ENCODE peak calls at places on chromosomes 5 and 9, in seven cellular contexts. G, L, Q, B, S, K and V are unnamed samples.

GRCh38 chr5:115209279-115209678 is 39.6 kb upstream of the TRIM36 start:
- DNase-seq in G (peak), B (no peak), S (no peak), L (no peak), Q (peak), K (no peak), V (peak)

GRCh38 chr9:137138701-137139467 is at the start of gene GRIN1:
- DNase-seq in L (no peak), B (no peak), G (no peak), Q (no peak), S (peak), K (no peak), V (peak)

GRCh38 chr9:24464321-24464951 is 81.3 kb downstream of the IZUMO3 start:
- DNase-seq in Q (no peak), B (no peak), K (no peak), S (peak), L (no peak), G (no peak), V (no peak)

GRCh38 chr5:120778491-120779293 is 314.6 kb downstream of the PRR16 start:
- DNase-seq in L (no peak), Q (no peak), S (no peak), G (no peak), B (no peak), K (no peak), V (no peak)

GRCh38 chr9:97510797-97511761 is 9.6 kb downstream of the TMOD1 start:
- DNase-seq in G (no peak), K (no peak), Q (peak), B (no peak), S (no peak), L (no peak), V (peak)

GRCh38 chr9:69200071-69200470 is 26.0 kb downstream of the TJP2 start:
- DNase-seq in S (peak), L (no peak), B (no peak), Q (no peak), K (no peak), G (no peak), V (no peak)

GRCh38 chr9:120151806-120152205 is 428.2 kb downstream of the CDK5RAP2 start:
- DNase-seq in G (no peak), B (no peak), L (peak), K (no peak), S (no peak), Q (no peak), V (no peak)

GRCh38 chr5:123997354-123998215 is 485.6 kb downstream of the CSNK1G3 start:
- DNase-seq in G (no peak), L (no peak), K (no peak), Q (no peak), B (no peak), S (peak), V (no peak)